ENCODE peak calls at places on chromosomes 5 and 9, in eight cellular contexts. F is GM10248, S is tibial nerve, E is neural crest cell, C is sigmoid colon, K is fibroblast of lung, L is mesothelial cell of epicardium, X is GM20000. N is an unnamed sample.

GRCh38 chr9:447230-448025 is 232.8 kb downstream of the DOCK8 start:
- DNase-seq in S (no peak), C (no peak), F (peak; percentile 26), X (peak; percentile 13), K (peak; percentile 95), E (no peak), L (no peak), N (no peak)

GRCh38 chr5:67879619-67880357 is 335.8 kb upstream of the PIK3R1 start:
- DNase-seq in E (no peak), X (no peak), K (peak; percentile 85), C (no peak), F (no peak), L (no peak), S (no peak), N (no peak)

GRCh38 chr9:98811051-98811650 is 3.7 kb downstream of the GALNT12 start:
- DNase-seq in C (no peak), E (no peak), K (peak; percentile 94), L (no peak), S (no peak), F (no peak), X (no peak), N (no peak)

GRCh38 chr5:99032234-99033013 is 103.6 kb upstream of the CHD1 start:
- DNase-seq in L (no peak), C (no peak), X (peak; percentile 30), K (peak; percentile 68), F (peak; percentile 36), S (peak; percentile 84), E (peak; percentile 47), N (peak; percentile 51)

GRCh38 chr9:31390352-31391025 is 994.0 kb upstream of the ACO1 start:
- DNase-seq in X (no peak), E (no peak), L (no peak), F (no peak), K (no peak), C (no peak), S (no peak), N (no peak)

GRCh38 chr9:6779417-6780241 is 21.9 kb downstream of the KDM4C start:
- DNase-seq in X (no peak), K (peak; percentile 84), L (no peak), E (no peak), F (no peak), C (peak; percentile 8), S (no peak), N (no peak)

GRCh38 chr5:126446498-126447224 is 23.5 kb downstream of the GRAMD2B start:
- DNase-seq in S (no peak), E (no peak), K (peak; percentile 97), X (no peak), F (peak; percentile 56), L (no peak), C (peak; percentile 21), N (no peak)

GRCh38 chr5:176542135-176542595 is 5.0 kb upstream of the RNF44 start:
- DNase-seq in C (no peak), F (no peak), L (no peak), K (no peak), E (no peak), X (peak; percentile 63), S (no peak), N (no peak)

GRCh38 chr5:173753307-173754168 is 134.6 kb upstream of the CPEB4 start:
- DNase-seq in K (no peak), F (no peak), L (no peak), S (no peak), X (no peak), C (no peak), E (no peak), N (peak; percentile 26)

GRCh38 chr9:38680827-38681226 is 39.1 kb downstream of the FAM240B start:
- DNase-seq in F (no peak), X (no peak), K (peak; percentile 27), L (no peak), E (no peak), S (no peak), C (no peak), N (no peak)

GRCh38 chr5:23132231-23132630 is 279.1 kb upstream of the CDH12 start:
- DNase-seq in S (no peak), X (no peak), L (no peak), K (no peak), C (no peak), F (no peak), E (no peak), N (no peak)

GRCh38 chr9:107667700-107668099 is 178.1 kb upstream of the KLF4 start:
- DNase-seq in L (no peak), S (no peak), E (no peak), X (no peak), K (no peak), C (no peak), F (no peak), N (no peak)

GRCh38 chr5:14218897-14219573 is 75.9 kb downstream of the TRIO start:
- DNase-seq in E (no peak), C (no peak), X (no peak), L (no peak), S (no peak), F (no peak), K (peak; percentile 34), N (no peak)

GRCh38 chr5:172439785-172440480 is 14.4 kb downstream of the SH3PXD2B start:
- DNase-seq in C (peak; percentile 82), L (no peak), S (no peak), F (no peak), E (no peak), K (no peak), X (no peak), N (no peak)

GRCh38 chr5:124665035-124665434 is 81.4 kb downstream of the ZNF608 start:
- DNase-seq in K (no peak), F (no peak), X (no peak), L (no peak), C (no peak), S (no peak), E (no peak), N (no peak)

GRCh38 chr5:9239626-9240025 is 306.2 kb downstream of the SEMA5A start:
- DNase-seq in C (no peak), S (no peak), E (no peak), K (no peak), L (no peak), X (no peak), F (no peak), N (no peak)

GRCh38 chr9:126418608-126419007 is 92.0 kb downstream of the MVB12B start:
- DNase-seq in S (no peak), C (no peak), E (no peak), X (no peak), K (no peak), F (no peak), L (no peak), N (no peak)
- TF ChIP-seq CTCF in S (no peak), C (no peak), E (no peak), X (no peak), K (no peak), F (no peak), L (no peak), N (no peak)

DNA sequence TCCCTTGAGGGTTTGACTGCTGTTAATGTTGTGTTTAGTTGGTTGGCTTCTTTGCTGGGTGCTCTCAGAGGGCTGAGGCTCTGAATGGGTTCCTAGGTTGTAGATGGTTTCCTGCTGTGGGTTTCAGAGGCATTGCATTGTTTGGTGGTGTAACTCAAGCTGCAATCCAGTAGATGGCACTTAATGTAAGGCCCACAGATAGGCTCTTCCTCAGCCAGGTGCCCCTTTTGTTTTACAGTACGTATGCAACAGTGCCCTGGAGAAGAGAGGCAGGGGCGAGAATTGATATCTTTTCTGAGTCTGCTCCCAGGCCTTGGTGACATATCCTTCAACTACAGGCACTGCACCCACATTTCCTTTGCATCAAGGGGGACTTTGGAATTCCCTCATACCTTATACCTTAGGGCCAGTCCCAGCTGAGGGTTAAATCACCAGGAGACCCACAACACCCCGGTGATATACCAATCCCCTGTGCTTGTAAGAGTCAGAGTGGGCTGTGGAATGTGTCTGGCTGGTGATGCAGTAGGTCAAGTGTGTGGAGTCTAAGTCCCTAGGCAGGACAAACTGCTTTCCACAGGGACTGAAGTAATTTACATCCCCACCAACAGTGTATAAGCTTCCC is 7.0 kb upstream of the UGT3A2 start:
- DNase-seq in K (no peak), E (no peak), L (no peak), F (peak; percentile 22), C (no peak), S (no peak), X (peak; percentile 12), N (no peak)
- TF ChIP-seq CTCF in K (no peak), E (no peak), L (no peak), F (peak; percentile 24), C (no peak), S (no peak), X (peak; percentile 24), N (no peak)

GRCh38 chr5:127574852-127575679 is 57.6 kb downstream of the PRRC1 start:
- DNase-seq in E (no peak), L (no peak), K (no peak), C (no peak), F (no peak), S (no peak), X (no peak), N (no peak)

GRCh38 chr5:127577458-127577857 is 60.0 kb downstream of the PRRC1 start:
- DNase-seq in X (no peak), C (no peak), F (no peak), L (no peak), K (peak; percentile 13), E (no peak), S (no peak), N (no peak)

GRCh38 chr5:127571314-127571713 is 53.9 kb downstream of the PRRC1 start:
- DNase-seq in C (no peak), L (no peak), S (no peak), E (no peak), X (peak; percentile 81), K (no peak), F (peak; percentile 72), N (no peak)

GRCh38 chr5:127571732-127572131 is 54.3 kb downstream of the PRRC1 start:
- DNase-seq in C (no peak), K (no peak), X (peak; percentile 22), L (no peak), E (no peak), F (no peak), S (no peak), N (no peak)

DNA sequence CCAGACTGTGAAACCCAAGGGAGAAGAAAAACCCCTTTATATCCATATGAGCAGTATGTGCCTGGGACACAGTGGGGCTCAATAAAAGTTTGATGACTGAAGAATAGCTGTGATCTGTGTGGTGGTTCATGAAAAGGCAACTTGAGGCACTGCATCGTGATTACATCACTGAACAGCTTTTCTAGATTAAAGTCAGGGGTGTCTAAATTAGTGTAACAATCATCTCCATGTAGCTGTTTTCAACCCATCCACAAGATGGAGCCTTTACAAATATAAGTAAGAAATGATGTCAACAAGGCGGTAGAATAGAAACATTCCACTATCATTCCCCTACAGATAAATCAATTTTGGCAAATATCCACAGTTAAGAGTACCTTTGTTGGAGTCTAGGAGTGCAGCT is 55.5 kb downstream of the PRRC1 start:
- DNase-seq in C (no peak), L (no peak), E (no peak), K (no peak), S (no peak), F (no peak), X (no peak), N (no peak)
- TF ChIP-seq CTCF in C (no peak), L (no peak), E (no peak), K (no peak), S (no peak), F (no peak), X (no peak), N (peak; percentile 25)

DNA sequence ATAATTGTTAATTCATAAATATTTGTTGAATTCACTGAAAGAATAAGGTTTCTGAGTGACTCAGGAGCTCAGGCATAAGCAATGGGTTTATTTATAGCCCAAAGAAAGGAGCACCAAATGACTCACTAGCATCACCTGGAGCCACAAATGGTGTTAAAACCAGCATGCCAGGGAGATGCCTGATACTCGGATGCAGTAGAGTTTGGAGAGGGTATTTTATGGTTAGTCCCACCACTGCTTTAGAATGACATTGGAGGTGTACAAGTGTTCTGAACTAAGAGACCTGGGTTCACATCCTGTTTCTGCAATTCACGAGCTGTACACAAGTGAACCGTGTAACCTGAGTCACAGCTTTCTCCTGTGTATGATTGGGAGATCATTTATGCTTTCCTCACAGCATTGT is 25.2 kb downstream of the CCL28 start:
- DNase-seq in L (no peak), F (peak; percentile 30), S (no peak), X (peak; percentile 38), K (peak; percentile 19), C (no peak), E (no peak), N (no peak)
- TF ChIP-seq CTCF in L (no peak), F (no peak), S (no peak), X (no peak), K (no peak), C (no peak), E (no peak), N (no peak)